ENCODE peak calls at places on chromosomes 4 and X, in nine cellular contexts. I is ACHN; O is AML-193; T is AG08395; K is GM23248; A is kidney tubule cell; W is SHP77; V is stimulated activated CD8-positive, alpha-beta memory T cell treated with anti-CD3 and anti-CD28 coated beads, Interleukin-2, amount 100 ng/mL, for 48 hours; U is NCI-H1105 treated with DMSO at 0.1 percent for 48 hours. P is an unnamed sample.

GRCh38 chr4:15920723-15921591 is 17.6 kb downstream of the FGFBP1 start:
- DNase-seq in I (peak), O (no peak), T (peak), K (peak), A (peak), W (no peak), V (no peak), U (peak), P (peak)

GRCh38 chr4:125317526-125317880 is 2.7 kb downstream of the FAT4 start:
- DNase-seq in I (peak), O (no peak), T (peak), K (peak), A (peak), W (no peak), V (no peak), U (no peak), P (peak)

GRCh38 chr4:56787380-56787779 is 34.1 kb downstream of the SPINK2 start:
- DNase-seq in I (no peak), O (no peak), T (no peak), K (no peak), A (no peak), W (no peak), V (no peak), U (no peak), P (no peak)

GRCh38 chr4:39255916-39256315 is 73.6 kb downstream of the WDR19 start:
- DNase-seq in I (no peak), O (no peak), T (no peak), K (peak), A (no peak), W (no peak), V (no peak), U (no peak), P (no peak)

GRCh38 chr4:37381040-37381668 is 136.6 kb downstream of the NWD2 start:
- DNase-seq in I (no peak), O (no peak), T (no peak), K (no peak), A (peak), W (no peak), V (no peak), U (peak), P (no peak)

GRCh38 chr4:85932371-85933305 is 427.2 kb downstream of the MAPK10 start:
- DNase-seq in I (no peak), O (no peak), T (no peak), K (no peak), A (peak), W (no peak), V (no peak), U (no peak), P (no peak)

GRCh38 chr4:54107951-54108740 is 8.2 kb downstream of the GSX2 start:
- DNase-seq in I (no peak), O (no peak), T (no peak), K (no peak), A (no peak), W (no peak), V (no peak), U (no peak), P (no peak)

GRCh38 chr4:76486588-76487276 is 51.7 kb downstream of the SHROOM3 start:
- DNase-seq in I (no peak), O (no peak), T (no peak), K (no peak), A (no peak), W (no peak), V (no peak), U (no peak), P (peak)

GRCh38 chrX:18582910-18583493 is 88.9 kb downstream of the RS1 start:
- DNase-seq in I (no peak), O (no peak), T (peak), K (peak), A (no peak), W (no peak), V (no peak), U (no peak), P (no peak)

GRCh38 chr4:119118397-119118796 is 17.2 kb upstream of the MYOZ2 start:
- DNase-seq in I (no peak), O (no peak), T (no peak), K (no peak), A (no peak), W (no peak), V (no peak), U (no peak), P (no peak)

GRCh38 chrX:9942086-9942485 is 25.1 kb upstream of the CLDN34 start:
- DNase-seq in I (no peak), O (no peak), T (no peak), K (no peak), A (no peak), W (no peak), V (peak), U (no peak), P (no peak)

GRCh38 chr4:156764145-156764544 is 207.5 kb downstream of the PDGFC start:
- DNase-seq in I (no peak), O (no peak), T (peak), K (peak), A (peak), W (no peak), V (no peak), U (peak), P (no peak)

GRCh38 chr4:55553442-55553841 is 6.7 kb upstream of the CLOCK start:
- DNase-seq in I (no peak), O (no peak), T (peak), K (peak), A (peak), W (no peak), V (no peak), U (no peak), P (peak)

GRCh38 chr4:147480891-147481576 is at the start of gene EDNRA:
- DNase-seq in I (no peak), O (no peak), T (peak), K (peak), A (peak), W (no peak), V (peak), U (no peak), P (peak)

GRCh38 chrX:356385-357034 is 30.2 kb downstream of the PPP2R3B start:
- DNase-seq in I (no peak), O (no peak), T (peak), K (peak), A (peak), W (no peak), V (no peak), U (no peak), P (peak)

GRCh38 chr4:152735302-152735917 is 44.1 kb downstream of the TIGD4 start:
- DNase-seq in I (peak), O (peak), T (peak), K (peak), A (peak), W (no peak), V (no peak), U (peak), P (peak)

GRCh38 chr4:28654618-28655017 is 1794.0 kb downstream of the STIM2 start:
- DNase-seq in I (no peak), O (no peak), T (no peak), K (no peak), A (no peak), W (no peak), V (no peak), U (no peak), P (no peak)

GRCh38 chr4:26874110-26874509 is 13.5 kb downstream of the STIM2 start:
- DNase-seq in I (no peak), O (no peak), T (no peak), K (no peak), A (no peak), W (no peak), V (no peak), U (no peak), P (no peak)

GRCh38 chr4:97912151-97912550 is 231.1 kb downstream of the STPG2 start:
- DNase-seq in I (no peak), O (no peak), T (no peak), K (no peak), A (peak), W (no peak), V (no peak), U (no peak), P (no peak)

GRCh38 chrX:103442536-103442901 is 66.2 kb downstream of the BEX3 start:
- DNase-seq in I (no peak), O (no peak), T (no peak), K (peak), A (no peak), W (no peak), V (no peak), U (no peak), P (no peak)

GRCh38 chrX:110665636-110666035 is 130.0 kb downstream of the CHRDL1 start:
- DNase-seq in I (peak), O (no peak), T (peak), K (peak), A (peak), W (peak), V (no peak), U (no peak), P (no peak)

GRCh38 chr4:168632246-168632832 is 135.5 kb downstream of the PALLD start:
- DNase-seq in I (peak), O (no peak), T (no peak), K (peak), A (peak), W (no peak), V (no peak), U (no peak), P (no peak)

GRCh38 chrX:130944230-130944629 is 41.2 kb upstream of the ENOX2 start:
- DNase-seq in I (no peak), O (no peak), T (no peak), K (no peak), A (no peak), W (no peak), V (no peak), U (no peak), P (no peak)

GRCh38 chr4:67035501-67035900 is 509.8 kb downstream of the CENPC start:
- DNase-seq in I (peak), O (no peak), T (no peak), K (peak), A (peak), W (peak), V (no peak), U (no peak), P (peak)

P was measured in osteoblast.